ENCODE peak calls at places on chromosomes 11 and 22, in four cellular contexts. W is mesendoderm, K is H1, N is H9. D is an unnamed sample.

GRCh38 chr11:66328307-66329144 is 7.7 kb downstream of the RIN1 start:
- DNase-seq in W (peak; percentile 93), K (peak; percentile 76), N (peak; percentile 90), D (peak; percentile 70)

GRCh38 chr11:92707665-92708064 is 261.8 kb upstream of the MTNR1B start:
- DNase-seq in W (no peak), K (no peak), N (no peak), D (no peak)

GRCh38 chr11:95418916-95419315 is 187.9 kb upstream of the SESN3 start:
- DNase-seq in W (no peak), K (no peak), N (no peak), D (no peak)

GRCh38 chr11:75627879-75628668 is 40.8 kb downstream of the MAP6 start:
- DNase-seq in W (peak; percentile 10), K (no peak), N (peak; percentile 53), D (peak; percentile 58)

GRCh38 chr11:21944577-21944976 is 248.3 kb upstream of the ANO5 start:
- DNase-seq in W (no peak), K (no peak), N (no peak), D (no peak)

GRCh38 chr22:42388130-42388797 is 43.9 kb downstream of the NFAM1 start:
- DNase-seq in W (peak; percentile 59), K (no peak), N (no peak), D (peak; percentile 17)

GRCh38 chr22:42814616-42815015 is 42.5 kb downstream of the ARFGAP3 start:
- DNase-seq in W (no peak), K (no peak), N (no peak), D (no peak)

GRCh38 chr11:58006940-58007339 is 16.7 kb upstream of the OR9Q1 start:
- DNase-seq in W (no peak), K (no peak), N (no peak), D (peak; percentile 78)

GRCh38 chr11:35293034-35293433 is 126.3 kb downstream of the SLC1A2 start:
- DNase-seq in W (no peak), K (no peak), N (no peak), D (no peak)

GRCh38 chr11:35290876-35291275 is 128.5 kb downstream of the SLC1A2 start:
- DNase-seq in W (peak; percentile 38), K (no peak), N (no peak), D (no peak)

GRCh38 chr11:35292290-35292689 is 127.1 kb downstream of the SLC1A2 start:
- DNase-seq in W (peak; percentile 28), K (no peak), N (no peak), D (no peak)

GRCh38 chr11:35295751-35296150 is 123.6 kb downstream of the SLC1A2 start:
- DNase-seq in W (peak; percentile 23), K (no peak), N (no peak), D (no peak)

DNA sequence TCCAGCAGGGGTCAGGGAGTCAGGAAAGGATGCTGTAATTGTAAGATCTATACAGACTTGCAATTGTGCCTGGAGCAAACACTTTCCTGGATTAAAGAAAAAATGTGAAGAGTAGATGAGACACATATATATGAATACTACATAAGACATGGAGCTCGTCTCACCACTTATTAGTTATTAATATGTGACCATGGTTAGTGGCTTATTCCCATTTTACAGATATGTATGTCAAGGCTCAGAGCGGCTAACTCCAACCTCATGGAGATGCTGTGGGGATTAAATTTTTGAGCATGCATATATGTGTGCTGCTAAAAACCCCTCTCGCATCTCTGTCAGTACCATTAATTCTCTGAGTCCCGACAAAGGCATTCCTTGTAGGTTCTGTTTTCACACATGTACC is 125.7 kb downstream of the SLC1A2 start:
- DNase-seq in W (no peak), K (no peak), N (no peak), D (no peak)
- H4K5ac ChIP-seq in W (no peak overlapping the region), K (no peak overlapping the region), N (no peak overlapping the region), D (no peak overlapping the region)

DNA sequence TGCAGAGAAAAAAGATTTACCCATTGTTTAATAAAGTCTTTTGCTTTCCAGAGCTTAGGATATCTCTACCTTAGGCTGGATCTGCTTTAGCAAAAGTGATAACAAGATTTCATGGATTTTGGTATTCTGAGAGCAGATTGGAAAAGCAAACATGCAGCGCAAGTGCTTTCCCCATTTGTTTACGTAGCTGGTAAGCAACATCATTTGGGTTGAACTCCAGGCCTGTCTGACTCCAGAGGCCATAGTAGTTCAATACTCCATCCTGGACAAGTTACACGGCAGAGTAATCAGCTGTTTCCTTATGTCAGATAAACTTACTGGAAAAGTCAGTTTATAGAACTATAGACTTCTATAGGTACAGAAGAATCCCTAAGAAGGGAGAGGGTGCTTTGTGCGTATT is 40.6 kb upstream of the TNRC6B start:
- DNase-seq in W (no peak), K (no peak), N (no peak), D (no peak)
- H4K5ac ChIP-seq in W (no peak overlapping the region), K (no peak overlapping the region), N (no peak overlapping the region), D (no peak overlapping the region)

GRCh38 chr22:17881366-17881765 is 107.1 kb upstream of the BID start:
- DNase-seq in W (no peak), K (no peak), N (no peak), D (no peak)
- H4K5ac ChIP-seq in W (no peak overlapping the region), K (no peak overlapping the region), N (no peak overlapping the region), D (no peak overlapping the region)

GRCh38 chr22:36371920-36372319 is 15.8 kb downstream of the MYH9 start:
- DNase-seq in W (peak; percentile 0), K (no peak), N (no peak), D (peak; percentile 11)
- H4K5ac ChIP-seq in W (no peak overlapping the region), K (no peak overlapping the region), N (no peak overlapping the region), D (no peak overlapping the region)

DNA sequence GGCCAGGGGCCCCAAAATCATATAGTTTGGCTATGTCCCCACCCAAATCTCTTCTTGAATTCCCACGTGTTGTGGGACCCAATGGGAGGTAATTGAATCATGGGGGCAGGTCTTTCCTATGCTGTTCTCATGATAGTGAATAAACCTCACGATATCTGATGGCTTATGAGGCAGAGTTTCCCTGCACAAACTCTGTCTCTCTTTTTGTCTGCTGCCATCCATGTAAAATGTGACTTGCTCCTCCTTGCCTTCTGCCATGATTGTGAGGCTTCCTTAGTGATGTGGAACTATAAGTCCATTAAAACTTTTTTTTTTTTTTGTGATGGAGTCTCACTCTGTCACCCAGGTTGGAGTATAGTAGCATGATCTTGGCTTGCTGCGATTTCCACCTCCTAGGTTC is 14.4 kb downstream of the DIXDC1 start:
- DNase-seq in W (no peak), K (no peak), N (no peak), D (no peak)
- H4K5ac ChIP-seq in W (no peak overlapping the region), K (no peak overlapping the region), N (no peak overlapping the region), D (no peak overlapping the region)

GRCh38 chr11:9747816-9748215 is 83.9 kb downstream of the SWAP70 start:
- DNase-seq in W (no peak), K (no peak), N (no peak), D (no peak)
- H4K5ac ChIP-seq in W (no peak overlapping the region), K (no peak overlapping the region), N (no peak overlapping the region), D (no peak overlapping the region)

DNA sequence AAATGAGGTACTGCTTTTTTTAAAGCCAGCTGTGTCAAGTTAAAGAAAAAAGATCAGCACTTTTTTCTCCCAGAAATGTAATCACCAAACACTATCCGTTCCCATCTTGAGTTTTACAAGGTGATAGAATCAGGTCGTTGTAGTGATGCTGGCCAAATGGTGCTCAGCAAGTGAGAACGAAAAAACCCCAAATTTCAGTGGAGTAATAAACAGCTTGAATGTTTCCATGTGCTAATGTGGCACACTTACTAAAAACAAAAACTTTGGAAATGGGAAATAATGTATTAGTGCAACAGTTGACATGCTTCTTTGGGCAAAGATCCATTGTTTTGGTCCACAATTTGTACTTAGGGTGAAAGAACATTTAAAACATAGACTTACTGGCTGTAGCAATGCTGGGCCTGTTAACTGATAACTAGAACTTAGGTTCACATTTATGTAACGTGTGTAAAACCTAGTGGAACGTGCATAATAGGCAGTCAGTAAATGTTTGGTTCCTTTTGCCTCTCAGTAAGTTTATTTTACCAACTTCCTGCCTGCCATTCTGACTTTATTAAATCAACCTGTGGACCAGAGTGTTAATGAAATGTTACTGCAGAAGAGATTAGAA is 15.4 kb upstream of the GDPD4 start:
- DNase-seq in W (no peak), K (no peak), N (no peak), D (no peak)
- H4K5ac ChIP-seq in W (no peak overlapping the region), K (no peak overlapping the region), N (no peak overlapping the region), D (no peak overlapping the region)